ENCODE peak calls at places on chromosomes 2 and 18, in nine cellular contexts. One of them, this sample, is unnamed.

GRCh38 chr18:6660334-6660733 is 69.2 kb upstream of the ARHGAP28 start:
- DNase-seq in glutamatergic neuron: no peak
- DNase-seq in hepatic stellate cell: no peak
- DNase-seq in hepatocyte: no peak
- DNase-seq in activated CD8-positive, alpha-beta memory T cell treated with anti-CD3 and anti-CD28 coated beads for 1 hour: no peak
- DNase-seq in KG1: no peak
- DNase-seq in stimulated activated CD8-positive, alpha-beta memory T cell treated with anti-CD3 and anti-CD28 coated beads, Interleukin-4, amount 100 ng/mL, for 4 hours: no peak
- DNase-seq in activated CD4-positive, CD25-positive, alpha-beta regulatory T cell treated with anti-CD3 and anti-CD28 coated beads, Interleukin-2, amount 50 U/mL, for 72 hours: no peak
- DNase-seq in AG09319: no peak
- DNase-seq in this sample: no peak

GRCh38 chr2:101752708-101753107 is 55.2 kb downstream of the MAP4K4 start:
- DNase-seq in glutamatergic neuron: no peak
- DNase-seq in hepatic stellate cell: no peak
- DNase-seq in hepatocyte: no peak
- DNase-seq in activated CD8-positive, alpha-beta memory T cell treated with anti-CD3 and anti-CD28 coated beads for 1 hour: no peak
- DNase-seq in KG1: no peak
- DNase-seq in stimulated activated CD8-positive, alpha-beta memory T cell treated with anti-CD3 and anti-CD28 coated beads, Interleukin-4, amount 100 ng/mL, for 4 hours: no peak
- DNase-seq in activated CD4-positive, CD25-positive, alpha-beta regulatory T cell treated with anti-CD3 and anti-CD28 coated beads, Interleukin-2, amount 50 U/mL, for 72 hours: no peak
- DNase-seq in AG09319: no peak
- DNase-seq in this sample: no peak

GRCh38 chr18:77066689-77067088 is 65.9 kb downstream of the MBP start:
- DNase-seq in glutamatergic neuron: no peak
- DNase-seq in hepatic stellate cell: no peak
- DNase-seq in hepatocyte: no peak
- DNase-seq in activated CD8-positive, alpha-beta memory T cell treated with anti-CD3 and anti-CD28 coated beads for 1 hour: no peak
- DNase-seq in KG1: no peak
- DNase-seq in stimulated activated CD8-positive, alpha-beta memory T cell treated with anti-CD3 and anti-CD28 coated beads, Interleukin-4, amount 100 ng/mL, for 4 hours: no peak
- DNase-seq in activated CD4-positive, CD25-positive, alpha-beta regulatory T cell treated with anti-CD3 and anti-CD28 coated beads, Interleukin-2, amount 50 U/mL, for 72 hours: no peak
- DNase-seq in AG09319: no peak
- DNase-seq in this sample: peak; percentile 81

GRCh38 chr2:188813315-188813714 is 160.9 kb upstream of the COL3A1 start:
- DNase-seq in glutamatergic neuron: no peak
- DNase-seq in hepatic stellate cell: peak; percentile 17
- DNase-seq in hepatocyte: no peak
- DNase-seq in activated CD8-positive, alpha-beta memory T cell treated with anti-CD3 and anti-CD28 coated beads for 1 hour: no peak
- DNase-seq in KG1: no peak
- DNase-seq in stimulated activated CD8-positive, alpha-beta memory T cell treated with anti-CD3 and anti-CD28 coated beads, Interleukin-4, amount 100 ng/mL, for 4 hours: no peak
- DNase-seq in activated CD4-positive, CD25-positive, alpha-beta regulatory T cell treated with anti-CD3 and anti-CD28 coated beads, Interleukin-2, amount 50 U/mL, for 72 hours: no peak
- DNase-seq in AG09319: no peak
- DNase-seq in this sample: no peak

GRCh38 chr2:26068602-26069298 is 34.9 kb downstream of the RAB10 start:
- DNase-seq in glutamatergic neuron: no peak
- DNase-seq in hepatic stellate cell: peak; percentile 55
- DNase-seq in hepatocyte: peak; percentile 36
- DNase-seq in activated CD8-positive, alpha-beta memory T cell treated with anti-CD3 and anti-CD28 coated beads for 1 hour: no peak
- DNase-seq in KG1: no peak
- DNase-seq in stimulated activated CD8-positive, alpha-beta memory T cell treated with anti-CD3 and anti-CD28 coated beads, Interleukin-4, amount 100 ng/mL, for 4 hours: no peak
- DNase-seq in activated CD4-positive, CD25-positive, alpha-beta regulatory T cell treated with anti-CD3 and anti-CD28 coated beads, Interleukin-2, amount 50 U/mL, for 72 hours: no peak
- DNase-seq in AG09319: peak; percentile 43
- DNase-seq in this sample: no peak

GRCh38 chr18:55251186-55251995 is 292.1 kb upstream of the CCDC68 start:
- DNase-seq in glutamatergic neuron: no peak
- DNase-seq in hepatic stellate cell: no peak
- DNase-seq in hepatocyte: no peak
- DNase-seq in activated CD8-positive, alpha-beta memory T cell treated with anti-CD3 and anti-CD28 coated beads for 1 hour: no peak
- DNase-seq in KG1: no peak
- DNase-seq in stimulated activated CD8-positive, alpha-beta memory T cell treated with anti-CD3 and anti-CD28 coated beads, Interleukin-4, amount 100 ng/mL, for 4 hours: no peak
- DNase-seq in activated CD4-positive, CD25-positive, alpha-beta regulatory T cell treated with anti-CD3 and anti-CD28 coated beads, Interleukin-2, amount 50 U/mL, for 72 hours: no peak
- DNase-seq in AG09319: no peak
- DNase-seq in this sample: no peak

GRCh38 chr18:58535340-58536186 is 93.3 kb downstream of the ALPK2 start:
- DNase-seq in glutamatergic neuron: no peak
- DNase-seq in hepatic stellate cell: no peak
- DNase-seq in hepatocyte: no peak
- DNase-seq in activated CD8-positive, alpha-beta memory T cell treated with anti-CD3 and anti-CD28 coated beads for 1 hour: no peak
- DNase-seq in KG1: no peak
- DNase-seq in stimulated activated CD8-positive, alpha-beta memory T cell treated with anti-CD3 and anti-CD28 coated beads, Interleukin-4, amount 100 ng/mL, for 4 hours: no peak
- DNase-seq in activated CD4-positive, CD25-positive, alpha-beta regulatory T cell treated with anti-CD3 and anti-CD28 coated beads, Interleukin-2, amount 50 U/mL, for 72 hours: no peak
- DNase-seq in AG09319: no peak
- DNase-seq in this sample: no peak

GRCh38 chr18:12679183-12679786 is 21.4 kb upstream of the SPIRE1 start:
- DNase-seq in glutamatergic neuron: no peak
- DNase-seq in hepatic stellate cell: no peak
- DNase-seq in hepatocyte: no peak
- DNase-seq in activated CD8-positive, alpha-beta memory T cell treated with anti-CD3 and anti-CD28 coated beads for 1 hour: no peak
- DNase-seq in KG1: no peak
- DNase-seq in stimulated activated CD8-positive, alpha-beta memory T cell treated with anti-CD3 and anti-CD28 coated beads, Interleukin-4, amount 100 ng/mL, for 4 hours: no peak
- DNase-seq in activated CD4-positive, CD25-positive, alpha-beta regulatory T cell treated with anti-CD3 and anti-CD28 coated beads, Interleukin-2, amount 50 U/mL, for 72 hours: no peak
- DNase-seq in AG09319: no peak
- DNase-seq in this sample: peak; percentile 55

GRCh38 chr2:239832101-239832994 is 192.8 kb downstream of the NDUFA10 start:
- DNase-seq in glutamatergic neuron: no peak
- DNase-seq in hepatic stellate cell: no peak
- DNase-seq in hepatocyte: no peak
- DNase-seq in activated CD8-positive, alpha-beta memory T cell treated with anti-CD3 and anti-CD28 coated beads for 1 hour: no peak
- DNase-seq in KG1: no peak
- DNase-seq in stimulated activated CD8-positive, alpha-beta memory T cell treated with anti-CD3 and anti-CD28 coated beads, Interleukin-4, amount 100 ng/mL, for 4 hours: no peak
- DNase-seq in activated CD4-positive, CD25-positive, alpha-beta regulatory T cell treated with anti-CD3 and anti-CD28 coated beads, Interleukin-2, amount 50 U/mL, for 72 hours: peak; percentile 13
- DNase-seq in AG09319: no peak
- DNase-seq in this sample: peak; percentile 8

GRCh38 chr2:165369131-165369935 is 100.2 kb upstream of the CSRNP3 start:
- DNase-seq in glutamatergic neuron: no peak
- DNase-seq in hepatic stellate cell: no peak
- DNase-seq in hepatocyte: peak; percentile 32
- DNase-seq in activated CD8-positive, alpha-beta memory T cell treated with anti-CD3 and anti-CD28 coated beads for 1 hour: no peak
- DNase-seq in KG1: no peak
- DNase-seq in stimulated activated CD8-positive, alpha-beta memory T cell treated with anti-CD3 and anti-CD28 coated beads, Interleukin-4, amount 100 ng/mL, for 4 hours: no peak
- DNase-seq in activated CD4-positive, CD25-positive, alpha-beta regulatory T cell treated with anti-CD3 and anti-CD28 coated beads, Interleukin-2, amount 50 U/mL, for 72 hours: no peak
- DNase-seq in AG09319: no peak
- DNase-seq in this sample: peak; percentile 62

GRCh38 chr2:159131882-159132281 is 154.6 kb downstream of the WDSUB1 start:
- DNase-seq in glutamatergic neuron: no peak
- DNase-seq in hepatic stellate cell: peak; percentile 64
- DNase-seq in hepatocyte: peak; percentile 42
- DNase-seq in activated CD8-positive, alpha-beta memory T cell treated with anti-CD3 and anti-CD28 coated beads for 1 hour: no peak
- DNase-seq in KG1: no peak
- DNase-seq in stimulated activated CD8-positive, alpha-beta memory T cell treated with anti-CD3 and anti-CD28 coated beads, Interleukin-4, amount 100 ng/mL, for 4 hours: no peak
- DNase-seq in activated CD4-positive, CD25-positive, alpha-beta regulatory T cell treated with anti-CD3 and anti-CD28 coated beads, Interleukin-2, amount 50 U/mL, for 72 hours: no peak
- DNase-seq in AG09319: peak; percentile 54
- DNase-seq in this sample: no peak

GRCh38 chr2:203756161-203756560 is 49.7 kb downstream of the CD28 start:
- DNase-seq in glutamatergic neuron: no peak
- DNase-seq in hepatic stellate cell: no peak
- DNase-seq in hepatocyte: no peak
- DNase-seq in activated CD8-positive, alpha-beta memory T cell treated with anti-CD3 and anti-CD28 coated beads for 1 hour: no peak
- DNase-seq in KG1: no peak
- DNase-seq in stimulated activated CD8-positive, alpha-beta memory T cell treated with anti-CD3 and anti-CD28 coated beads, Interleukin-4, amount 100 ng/mL, for 4 hours: no peak
- DNase-seq in activated CD4-positive, CD25-positive, alpha-beta regulatory T cell treated with anti-CD3 and anti-CD28 coated beads, Interleukin-2, amount 50 U/mL, for 72 hours: no peak
- DNase-seq in AG09319: no peak
- DNase-seq in this sample: no peak

This sample was measured in lower leg skin.